ENCODE peak calls at places on chromosomes 4 and X, in seven cellular contexts. T is tibial artery; J is SHP77; Z is activated effector memory CD4-positive, alpha-beta T cell treated with anti-CD3 and anti-CD28 coated beads, Interleukin-2, amount 50 U/mL, for 16 hours; I is thoracic aorta; Q is T-helper 17 cell; O is stimulated activated CD4-positive, alpha-beta T cell treated with anti-CD3 and anti-CD28 coated beads, Interleukin-15, amount 100 ng/mL, for 48 hours. B is an unnamed sample.

GRCh38 chr4:1210971-1211370 is 38.0 kb downstream of the CTBP1 start:
- DNase-seq in Q (no peak), T (no peak), Z (peak), O (no peak), J (no peak), I (no peak), B (no peak)

GRCh38 chr4:10584042-10584441 is 100.5 kb downstream of the CLNK start:
- DNase-seq in T (no peak), I (no peak), Q (no peak), O (no peak), Z (no peak), J (no peak), B (no peak)

GRCh38 chr4:89939464-89939863 is 44.8 kb downstream of the MMRN1 start:
- DNase-seq in I (no peak), Z (no peak), O (no peak), Q (no peak), T (no peak), J (no peak), B (no peak)

GRCh38 chr4:4761128-4761991 is 98.1 kb upstream of the MSX1 start:
- DNase-seq in Z (no peak), Q (no peak), T (no peak), J (no peak), O (no peak), I (no peak), B (no peak)

GRCh38 chr4:57233391-57233790 is 123.2 kb upstream of the IGFBP7 start:
- DNase-seq in Z (no peak), O (no peak), Q (no peak), I (no peak), J (no peak), T (no peak), B (no peak)

GRCh38 chr4:6123976-6124375 is 76.4 kb downstream of the JAKMIP1 start:
- DNase-seq in O (no peak), Q (no peak), T (peak), J (no peak), I (no peak), Z (peak), B (no peak)

GRCh38 chr4:26192921-26193894 is 127.6 kb upstream of the RBPJ start:
- DNase-seq in T (no peak), I (no peak), J (no peak), O (peak), Z (no peak), Q (no peak), B (no peak)

GRCh38 chrX:74343970-74344622 is 40.1 kb downstream of the ZCCHC13 start:
- DNase-seq in I (peak), Q (no peak), O (no peak), J (peak), Z (no peak), T (peak), B (peak)

GRCh38 chrX:41952102-41952501 is 28.7 kb upstream of the CASK start:
- DNase-seq in O (no peak), J (no peak), Q (no peak), T (no peak), Z (no peak), I (no peak), B (no peak)

GRCh38 chr4:1383728-1384591 is 22.3 kb downstream of the NKX1-1 start:
- DNase-seq in Z (no peak), J (no peak), O (no peak), Q (no peak), T (peak), I (no peak), B (peak)

GRCh38 chr4:73593631-73594241 is 26.5 kb downstream of the RASSF6 start:
- DNase-seq in T (no peak), Z (no peak), Q (no peak), I (no peak), O (no peak), J (no peak), B (no peak)

GRCh38 chr4:150108693-150109092 is 30.4 kb downstream of the DCLK2 start:
- DNase-seq in T (no peak), O (no peak), Z (no peak), I (no peak), J (no peak), Q (no peak), B (no peak)

GRCh38 chrX:110341189-110342035 is 17.2 kb upstream of the RTL9 start:
- DNase-seq in Z (no peak), O (peak), J (no peak), Q (no peak), T (no peak), I (no peak), B (no peak)

GRCh38 chrX:55709735-55710134 is 7.8 kb upstream of the RRAGB start:
- DNase-seq in Q (no peak), I (no peak), O (no peak), T (no peak), Z (no peak), J (no peak), B (no peak)

B was measured in CD14-positive monocyte.